ENCODE peak calls at places on chromosomes 16 and 17, in nine cellular contexts. K is AG04450; I is cardiac septum; D is COLO829; A is stimulated activated CD4-positive, alpha-beta T cell treated with anti-CD3 and anti-CD28 coated beads, Interleukin-15, amount 100 ng/mL, for 1 hour; Z is activated naive CD8-positive, alpha-beta T cell treated with anti-CD3 and anti-CD28 coated beads, Interleukin-2, amount 50 U/mL, for 16 hours; H is H7; N is NCI-H446 treated with DMSO at 0.1 percent for 48 hours; X is HTR-8/SVneo. E is an unnamed sample.
A peak's percentile ranks its signal among the peaks of the same experiment; 100 is the strongest.

GRCh38 chr17:47847341-47848197 is 3.4 kb downstream of the SP6 start:
- DNase-seq in N (no peak), K (no peak), I (no peak), D (no peak), H (peak; percentile 92), X (no peak), Z (no peak), A (no peak), E (no peak)

GRCh38 chr17:73343739-73344454 is 32.1 kb upstream of the CDC42EP4 start:
- DNase-seq in H (peak; percentile 62), Z (no peak), K (no peak), I (no peak), D (no peak), N (no peak), X (no peak), A (no peak), E (no peak)

GRCh38 chr16:55900616-55901393 is 25.6 kb upstream of the CES5A start:
- DNase-seq in X (no peak), A (no peak), H (no peak), Z (no peak), D (no peak), I (no peak), K (no peak), N (no peak), E (no peak)

GRCh38 chr16:88768041-88768876 is 16.8 kb downstream of the PIEZO1 start:
- DNase-seq in H (no peak), K (no peak), N (no peak), Z (no peak), I (no peak), X (no peak), A (no peak), D (no peak), E (no peak)

GRCh38 chr16:63978240-63978639 is 1143.6 kb downstream of the CDH11 start:
- DNase-seq in K (no peak), A (no peak), I (no peak), X (no peak), H (peak; percentile 10), D (no peak), N (no peak), Z (no peak), E (no peak)

GRCh38 chr17:76265624-76266243 is 586 bp downstream of the UBALD2 start:
- DNase-seq in N (no peak), A (peak; percentile 30), I (peak; percentile 82), H (peak; percentile 86), K (no peak), X (no peak), Z (no peak), D (no peak), E (no peak)

GRCh38 chr17:71959129-71959528 is 161.7 kb upstream of the SOX9 start:
- DNase-seq in H (peak; percentile 40), K (no peak), I (no peak), Z (no peak), N (no peak), D (no peak), A (no peak), X (peak; percentile 12), E (no peak)

GRCh38 chr17:60899115-60899514 is 221.5 kb downstream of the BCAS3 start:
- DNase-seq in X (no peak), N (no peak), D (no peak), Z (no peak), A (no peak), I (no peak), K (no peak), H (no peak), E (no peak)

GRCh38 chr16:53608094-53608493 is 95.6 kb downstream of the RPGRIP1L start:
- DNase-seq in N (no peak), I (no peak), H (no peak), X (no peak), A (no peak), D (no peak), K (no peak), Z (no peak), E (no peak)

GRCh38 chr16:24731722-24732419 is 2.4 kb downstream of the TNRC6A start:
- DNase-seq in A (no peak), D (no peak), Z (no peak), N (no peak), I (no peak), K (no peak), X (no peak), H (no peak), E (no peak)

GRCh38 chr17:66822009-66822408 is 12.9 kb upstream of the CACNG5 start:
- DNase-seq in H (no peak), D (no peak), K (no peak), I (no peak), N (no peak), Z (no peak), X (no peak), A (no peak), E (no peak)

GRCh38 chr17:62098623-62099231 is 33.6 kb upstream of the MED13 start:
- DNase-seq in Z (no peak), K (no peak), A (no peak), D (no peak), I (no peak), X (no peak), H (no peak), N (no peak), E (no peak)

GRCh38 chr17:39737761-39738567 is at the start of gene GRB7:
- DNase-seq in H (peak; percentile 93), K (no peak), X (no peak), D (peak; percentile 76), I (no peak), A (no peak), Z (no peak), N (no peak), E (no peak)

GRCh38 chr17:50918933-50919296 is 52.8 kb upstream of the TOB1 start:
- DNase-seq in N (no peak), A (no peak), X (no peak), K (no peak), H (no peak), D (peak; percentile 35), I (no peak), Z (no peak), E (no peak)

GRCh38 chr17:73420897-73421296 is 109.1 kb upstream of the CDC42EP4 start:
- DNase-seq in Z (no peak), K (no peak), H (peak; percentile 77), D (peak; percentile 40), I (no peak), X (peak; percentile 51), N (no peak), A (no peak), E (no peak)

GRCh38 chr17:8532021-8532420 is 96.3 kb downstream of the NDEL1 start:
- DNase-seq in X (no peak), D (no peak), I (no peak), K (no peak), A (no peak), N (no peak), H (no peak), Z (no peak), E (no peak)

GRCh38 chr16:50354629-50355456 is 13.9 kb downstream of the BRD7 start:
- DNase-seq in I (no peak), Z (no peak), A (no peak), N (no peak), X (no peak), K (no peak), H (peak; percentile 36), D (peak; percentile 15), E (no peak)